ENCODE peak calls at places on chromosome 21, in seven cellular contexts. F is hepatocyte, Q is HFFc6, I is mammary epithelial cell, S is fibroblast of lung, T is esophagus squamous epithelium, O is A549. B is an unnamed sample.

GRCh38 chr21:43312751-43313169 is 114.2 kb downstream of the SIK1 start:
- DNase-seq in F (peak), Q (no peak), I (no peak), S (no peak), T (no peak), O (no peak), B (no peak)

GRCh38 chr21:35732788-35733187 is 327.5 kb downstream of the SETD4 start:
- DNase-seq in F (no peak), Q (no peak), I (no peak), S (no peak), T (no peak), O (no peak), B (no peak)

GRCh38 chr21:34811368-34811767 is 142.6 kb downstream of the CLIC6 start:
- DNase-seq in F (no peak), Q (no peak), I (no peak), S (no peak), T (no peak), O (no peak), B (no peak)

GRCh38 chr21:26736449-26736848 is 108.8 kb downstream of the ADAMTS1 start:
- DNase-seq in F (no peak), Q (no peak), I (no peak), S (no peak), T (no peak), O (no peak), B (no peak)

GRCh38 chr21:42956824-42957632 is 17.3 kb upstream of the PKNOX1 start:
- DNase-seq in F (no peak), Q (no peak), I (no peak), S (no peak), T (no peak), O (no peak), B (no peak)

GRCh38 chr21:36646645-36647044 is 52.3 kb upstream of the SIM2 start:
- DNase-seq in F (no peak), Q (no peak), I (no peak), S (no peak), T (no peak), O (no peak), B (no peak)

GRCh38 chr21:28884481-28884880 is 108.2 kb downstream of the LTN1 start:
- DNase-seq in F (no peak), Q (no peak), I (peak), S (peak), T (no peak), O (no peak), B (no peak)

GRCh38 chr21:33587792-33588484 is 546 bp downstream of the DONSON start:
- DNase-seq in F (peak), Q (no peak), I (peak), S (peak), T (no peak), O (peak), B (no peak)

GRCh38 chr21:21137986-21138385 is 139.8 kb downstream of the NCAM2 start:
- DNase-seq in F (no peak), Q (no peak), I (no peak), S (peak), T (no peak), O (no peak), B (no peak)

GRCh38 chr21:29311802-29312201 is 13.1 kb downstream of the BACH1 start:
- DNase-seq in F (no peak), Q (no peak), I (no peak), S (no peak), T (no peak), O (no peak), B (no peak)

GRCh38 chr21:32812035-32812434 is 40.5 kb upstream of the PAXBP1 start:
- DNase-seq in F (no peak), Q (no peak), I (no peak), S (no peak), T (no peak), O (no peak), B (no peak)

GRCh38 chr21:38306833-38307232 is 50.0 kb downstream of the KCNJ15 start:
- DNase-seq in F (peak), Q (peak), I (peak), S (peak), T (no peak), O (peak), B (no peak)

GRCh38 chr21:43880111-43880985 is 15.3 kb downstream of the AGPAT3 start:
- DNase-seq in F (no peak), Q (peak), I (peak), S (no peak), T (no peak), O (no peak), B (peak)

DNA sequence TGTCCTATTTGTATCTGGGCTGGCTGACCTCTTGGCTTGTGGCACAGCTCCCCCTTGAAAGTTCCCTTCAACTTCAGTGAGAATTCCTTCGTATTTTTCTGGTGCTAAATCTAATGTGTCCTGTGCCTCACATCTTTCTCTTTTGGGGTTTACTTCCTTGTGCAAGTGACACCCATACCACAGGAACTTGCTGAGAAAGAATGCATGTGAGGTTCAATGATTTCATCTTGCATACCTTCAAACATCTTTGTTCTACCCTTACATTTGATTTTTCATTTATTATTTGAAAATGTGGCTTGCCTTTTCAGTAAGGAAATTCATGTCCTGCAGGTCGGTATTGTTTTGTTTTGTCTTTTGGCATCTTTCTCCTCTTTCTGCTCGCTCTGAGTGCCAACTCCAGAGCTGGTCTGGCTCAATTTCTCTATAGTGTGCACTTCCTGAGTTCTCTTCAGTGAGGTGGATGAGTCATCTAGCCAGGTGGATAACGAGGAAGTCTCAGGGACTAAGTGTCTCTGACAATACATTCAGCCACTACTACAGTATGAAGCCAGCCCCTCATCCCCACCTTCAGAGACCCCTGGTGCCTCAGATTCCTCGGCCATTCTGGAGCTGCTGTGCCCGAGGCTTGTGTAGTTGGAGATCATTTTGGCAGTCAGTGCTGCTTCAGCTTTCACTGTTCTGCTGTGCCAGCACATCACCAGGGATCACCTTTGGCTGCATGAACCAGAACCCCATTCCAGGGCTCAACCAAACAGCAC is 59.4 kb downstream of the RIPK4 start:
- DNase-seq in F (peak), Q (no peak), I (peak), S (no peak), T (no peak), O (no peak), B (no peak)
- TF ChIP-seq CTCF in F (no peak), Q (no peak), I (no peak), S (no peak), T (no peak), O (no peak), B (no peak)

GRCh38 chr21:25360593-25360992 is 246.7 kb downstream of the MRPL39 start:
- DNase-seq in F (no peak), Q (peak), I (no peak), S (no peak), T (no peak), O (no peak), B (no peak)
- TF ChIP-seq CTCF in F (no peak), Q (peak), I (no peak), S (peak), T (no peak), O (no peak), B (peak)

GRCh38 chr21:18204931-18205330 is 39.7 kb upstream of the CHODL start:
- DNase-seq in F (no peak), Q (no peak), I (no peak), S (no peak), T (no peak), O (no peak), B (no peak)
- TF ChIP-seq CTCF in F (no peak), Q (no peak), I (no peak), S (no peak), T (no peak), O (no peak), B (no peak)

GRCh38 chr21:39561128-39561527 is 51.6 kb upstream of the B3GALT5 start:
- DNase-seq in F (peak), Q (no peak), I (no peak), S (no peak), T (no peak), O (no peak), B (no peak)

GRCh38 chr21:39564200-39564599 is 48.5 kb upstream of the B3GALT5 start:
- DNase-seq in F (no peak), Q (no peak), I (no peak), S (no peak), T (no peak), O (no peak), B (no peak)

GRCh38 chr21:39562791-39563770 is 49.7 kb upstream of the B3GALT5 start:
- DNase-seq in F (no peak), Q (no peak), I (no peak), S (no peak), T (no peak), O (no peak), B (no peak)

GRCh38 chr21:39556176-39556575 is 56.6 kb upstream of the B3GALT5 start:
- DNase-seq in F (no peak), Q (no peak), I (no peak), S (no peak), T (no peak), O (no peak), B (no peak)

DNA sequence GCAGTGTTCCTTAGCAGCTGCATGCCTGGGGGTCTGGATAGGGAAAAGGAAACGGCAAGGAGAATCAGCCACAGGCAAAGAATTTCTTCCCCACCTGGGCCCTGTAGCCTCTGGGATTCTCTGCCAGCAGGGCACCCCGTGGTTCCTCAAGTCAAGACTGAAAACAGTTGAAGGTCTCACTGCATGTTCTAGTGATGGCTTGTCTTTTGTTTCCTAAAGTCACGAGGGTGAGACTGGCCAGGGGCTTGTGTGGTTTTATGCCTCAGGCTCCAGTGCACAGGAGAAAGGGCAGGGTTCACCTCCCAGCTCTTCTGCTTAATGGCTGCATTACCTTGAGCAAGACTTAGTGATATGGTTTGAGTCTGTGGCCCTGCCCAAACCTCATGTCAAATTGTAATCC is 53.2 kb upstream of the B3GALT5 start:
- DNase-seq in F (no peak), Q (no peak), I (no peak), S (no peak), T (no peak), O (no peak), B (no peak)
- TF ChIP-seq CTCF in F (no peak), Q (no peak), I (no peak), S (no peak), T (no peak), O (no peak), B (no peak)

GRCh38 chr21:45152265-45152746 is 77.9 kb downstream of the ADARB1 start:
- DNase-seq in F (peak), Q (no peak), I (no peak), S (no peak), T (no peak), O (no peak), B (no peak)
- TF ChIP-seq CTCF in F (peak), Q (no peak), I (no peak), S (no peak), T (no peak), O (no peak), B (peak)

DNA sequence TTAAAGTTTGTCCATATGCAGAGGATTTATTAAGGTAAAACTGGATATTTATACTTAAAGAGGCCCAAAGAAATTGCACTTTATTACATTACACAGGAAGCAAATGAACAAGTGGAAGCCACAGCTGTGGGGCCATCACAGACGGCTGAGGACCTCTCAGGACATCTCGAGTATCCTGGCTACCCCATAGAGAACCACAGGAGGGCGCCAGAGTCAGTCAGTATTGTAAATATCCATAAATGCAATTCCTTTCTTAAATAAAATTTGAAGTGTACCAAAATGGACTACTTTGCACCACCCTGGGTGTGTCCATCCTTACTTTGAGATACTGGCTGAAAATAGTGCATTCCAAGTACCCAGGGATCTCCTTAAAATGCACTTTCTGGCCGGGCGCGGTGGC is 257.2 kb downstream of the MRPL39 start:
- DNase-seq in F (peak), Q (peak), I (no peak), S (peak), T (no peak), O (no peak), B (no peak)
- TF ChIP-seq CTCF in F (peak), Q (peak), I (no peak), S (peak), T (no peak), O (no peak), B (peak)